ENCODE peak calls at places on chromosomes 5 and 9, in six cellular contexts. X is HCT116; K is ovary; Y is lower lobe of right lung; S is PC-3; Q is CD8-positive, alpha-beta T cell. Z is an unnamed sample.

GRCh38 chr5:11277323-11277722 is 516.3 kb upstream of the DAP start:
- DNase-seq in X (no peak), K (no peak), Y (no peak), S (no peak), Q (no peak), Z (no peak)

GRCh38 chr5:139488269-139488668 is 5.7 kb upstream of the STING1 start:
- DNase-seq in X (no peak), K (no peak), Y (peak), S (no peak), Q (no peak), Z (peak)

GRCh38 chr5:4511996-4512656 is 628.0 kb upstream of the ADAMTS16 start:
- DNase-seq in X (no peak), K (no peak), Y (peak), S (peak), Q (no peak), Z (no peak)

GRCh38 chr9:117929873-117930272 is 225.7 kb downstream of the TLR4 start:
- DNase-seq in X (no peak), K (no peak), Y (no peak), S (peak), Q (no peak), Z (no peak)

GRCh38 chr5:157785781-157786180 is 42.3 kb downstream of the LSM11 start:
- DNase-seq in X (no peak), K (no peak), Y (no peak), S (no peak), Q (no peak), Z (no peak)

GRCh38 chr9:121937248-121937647 is 155.9 kb downstream of the TTLL11 start:
- DNase-seq in X (no peak), K (no peak), Y (no peak), S (no peak), Q (no peak), Z (no peak)

GRCh38 chr5:159837860-159838259 is 78.4 kb upstream of the ADRA1B start:
- DNase-seq in X (no peak), K (no peak), Y (no peak), S (no peak), Q (no peak), Z (no peak)

GRCh38 chr5:173638631-173639030 is 22.2 kb upstream of the BOD1 start:
- DNase-seq in X (no peak), K (no peak), Y (no peak), S (no peak), Q (no peak), Z (no peak)

GRCh38 chr9:35619800-35620158 is 1.6 kb upstream of the CD72 start:
- DNase-seq in X (no peak), K (no peak), Y (no peak), S (no peak), Q (no peak), Z (peak)

GRCh38 chr9:97632992-97633858 is at the start of the genes NCBP1 and TSTD2:
- DNase-seq in X (peak), K (peak), Y (peak), S (peak), Q (peak), Z (peak)

GRCh38 chr5:13553896-13554295 is 390.6 kb downstream of the DNAH5 start:
- DNase-seq in X (no peak), K (no peak), Y (no peak), S (peak), Q (no peak), Z (no peak)

GRCh38 chr5:530556-530955 is 6.3 kb upstream of the SLC9A3 start:
- DNase-seq in X (no peak), K (no peak), Y (peak), S (no peak), Q (no peak), Z (peak)

GRCh38 chr5:1853531-1853930 is 29.2 kb downstream of the IRX4 start:
- DNase-seq in X (no peak), K (no peak), Y (no peak), S (no peak), Q (no peak), Z (no peak)

GRCh38 chr9:118578467-118578866 is 790.8 kb downstream of the BRINP1 start:
- DNase-seq in X (no peak), K (no peak), Y (no peak), S (peak), Q (no peak), Z (no peak)

GRCh38 chr5:107218457-107219193 is 452.1 kb downstream of the EFNA5 start:
- DNase-seq in X (no peak), K (no peak), Y (no peak), S (peak), Q (no peak), Z (no peak)

GRCh38 chr9:133818444-133818843 is 80.3 kb upstream of the SARDH start:
- DNase-seq in X (no peak), K (no peak), Y (no peak), S (no peak), Q (no peak), Z (no peak)

GRCh38 chr5:2332521-2332920 is 419.0 kb downstream of the IRX2 start:
- DNase-seq in X (no peak), K (no peak), Y (no peak), S (no peak), Q (no peak), Z (no peak)

GRCh38 chr5:172700686-172701324 is 59.7 kb downstream of the NEURL1B start:
- DNase-seq in X (no peak), K (peak), Y (no peak), S (peak), Q (no peak), Z (peak)

GRCh38 chr9:12497790-12498189 is 195.4 kb upstream of the TYRP1 start:
- DNase-seq in X (no peak), K (no peak), Y (no peak), S (no peak), Q (no peak), Z (no peak)

GRCh38 chr5:128695791-128696520 is 157.9 kb upstream of the FBN2 start:
- DNase-seq in X (no peak), K (no peak), Y (no peak), S (peak), Q (no peak), Z (no peak)

GRCh38 chr5:88459971-88460370 is 191.3 kb upstream of the TMEM161B start:
- DNase-seq in X (no peak), K (no peak), Y (no peak), S (peak), Q (no peak), Z (no peak)

GRCh38 chr5:54570923-54571322 is 53.4 kb downstream of the SNX18 start:
- DNase-seq in X (no peak), K (peak), Y (no peak), S (no peak), Q (no peak), Z (no peak)

GRCh38 chr5:174972291-174972690 is 247.9 kb downstream of the MSX2 start:
- DNase-seq in X (no peak), K (no peak), Y (no peak), S (peak), Q (no peak), Z (no peak)

GRCh38 chr9:104923289-104923688 is 4.7 kb downstream of the ABCA1 start:
- DNase-seq in X (no peak), K (no peak), Y (no peak), S (no peak), Q (no peak), Z (no peak)

GRCh38 chr5:136036991-136037705 is 8.4 kb downstream of the TGFBI start:
- DNase-seq in X (no peak), K (no peak), Y (no peak), S (peak), Q (no peak), Z (peak)

GRCh38 chr9:103942652-103943051 is 151.5 kb upstream of the SMC2 start:
- DNase-seq in X (no peak), K (no peak), Y (no peak), S (no peak), Q (no peak), Z (no peak)

GRCh38 chr9:81787747-81788632 is 98.6 kb upstream of the TLE1 start:
- DNase-seq in X (no peak), K (no peak), Y (no peak), S (peak), Q (no peak), Z (no peak)

GRCh38 chr9:117696141-117696540 is 8.1 kb upstream of the TLR4 start:
- DNase-seq in X (no peak), K (no peak), Y (no peak), S (no peak), Q (no peak), Z (peak)

GRCh38 chr9:123727332-123727731 is 202.6 kb downstream of the DENND1A start:
- DNase-seq in X (peak), K (no peak), Y (no peak), S (no peak), Q (no peak), Z (no peak)

GRCh38 chr9:125674981-125675973 is 31.7 kb downstream of the MAPKAP1 start:
- DNase-seq in X (peak), K (no peak), Y (no peak), S (peak), Q (no peak), Z (no peak)

DNA sequence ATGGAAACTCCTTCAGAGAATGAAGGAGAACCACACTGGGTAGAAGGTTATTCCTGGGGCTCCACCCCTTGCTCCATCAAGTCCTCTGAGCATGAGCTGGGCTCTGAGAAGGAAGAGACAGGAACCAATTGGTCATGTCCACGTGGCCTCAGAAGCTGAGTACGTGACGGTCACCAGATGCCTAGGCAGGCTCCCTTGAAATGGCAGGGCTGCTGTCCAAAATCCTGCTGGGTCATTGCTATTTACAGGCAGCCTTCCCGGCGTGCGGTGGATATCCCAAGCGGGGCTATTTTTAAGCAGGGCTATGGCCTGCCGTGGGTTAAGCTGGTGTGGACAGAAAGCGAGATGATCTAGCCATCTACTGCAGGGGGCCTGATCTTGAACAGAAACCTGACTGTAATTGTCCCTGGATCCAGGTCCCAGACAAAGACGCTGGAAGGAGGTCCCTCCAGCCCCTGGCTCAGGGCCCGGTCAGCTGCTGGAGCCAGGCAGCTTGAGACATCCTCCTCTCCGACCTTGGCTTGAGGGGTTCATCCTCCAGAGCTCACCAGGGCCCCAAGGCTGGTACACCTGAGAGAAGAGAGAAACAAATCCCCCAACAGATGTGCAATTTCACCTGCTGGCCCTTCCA is 558 bp upstream of the CKMT2 start:
- DNase-seq in X (no peak), K (peak), Y (no peak), S (no peak), Q (no peak), Z (no peak)
- H3K27ac ChIP-seq in X (no peak), K (peak), Y (peak), S (no peak), Q (no peak), Z (peak)

DNA sequence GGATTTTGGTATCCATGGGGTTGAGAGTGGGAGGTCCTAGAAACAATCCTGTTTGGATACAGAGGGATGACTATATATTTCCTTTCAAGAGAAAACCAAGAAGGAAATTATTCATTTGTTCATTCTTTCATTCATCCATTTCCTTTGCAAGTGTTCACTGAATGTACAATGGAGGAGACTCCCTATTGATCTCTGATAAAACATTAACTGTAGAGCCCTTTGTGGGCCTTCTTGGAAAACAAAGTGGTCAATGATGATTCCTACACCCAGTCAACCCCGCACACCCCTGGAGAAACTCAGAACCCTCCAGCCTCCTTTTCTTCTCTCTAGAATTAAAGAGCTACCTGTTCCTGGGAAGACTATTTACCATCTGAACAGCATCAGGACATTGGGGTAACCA is 247.3 kb downstream of the AUH start:
- DNase-seq in X (no peak), K (no peak), Y (no peak), S (no peak), Q (no peak), Z (no peak)
- H3K4me3 ChIP-seq in X (no peak), K (no peak), Y (no peak), S (no peak), Q (no peak), Z (no peak)

GRCh38 chr9:101718176-101718575 is 20.3 kb downstream of the GRIN3A start:
- DNase-seq in X (no peak), K (no peak), Y (no peak), S (no peak), Q (no peak), Z (no peak)
- TF ChIP-seq CTCF in X (no peak), K (no peak), Y (no peak), S (no peak), Q (no peak), Z (no peak)

DNA sequence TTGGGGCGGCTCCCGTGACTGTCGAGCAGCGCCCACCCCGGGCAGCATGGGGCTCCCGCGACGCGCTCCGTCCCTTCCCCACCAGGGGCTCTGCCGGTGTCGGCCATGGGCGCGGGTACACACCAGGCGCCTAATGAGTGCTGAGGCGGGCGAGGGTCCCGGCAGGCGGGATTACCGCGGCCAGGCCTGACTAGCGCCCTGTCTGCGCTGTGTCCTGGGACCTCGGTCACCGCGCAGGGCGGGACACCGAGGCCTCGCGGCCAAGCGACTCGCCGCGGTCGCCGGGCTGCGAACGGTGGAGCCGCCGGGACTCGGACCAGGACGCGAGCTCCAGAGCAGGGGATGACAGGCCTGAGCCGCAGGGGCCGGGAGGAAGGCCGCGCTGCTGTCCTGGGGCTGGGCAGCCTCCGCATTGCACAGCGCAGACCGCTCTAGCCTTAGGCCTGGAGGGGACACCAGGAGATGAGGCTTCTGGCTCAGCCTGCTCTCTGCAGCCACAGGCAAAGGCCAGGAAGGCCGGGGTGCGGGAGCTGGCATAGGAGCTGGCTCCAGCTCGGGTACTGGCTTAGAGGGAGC is 14.1 kb downstream of the LCN10 start:
- DNase-seq in X (no peak), K (no peak), Y (peak), S (peak), Q (no peak), Z (no peak)
- H3K27ac ChIP-seq in X (peak), K (peak), Y (peak), S (peak), Q (no peak), Z (peak)

DNA sequence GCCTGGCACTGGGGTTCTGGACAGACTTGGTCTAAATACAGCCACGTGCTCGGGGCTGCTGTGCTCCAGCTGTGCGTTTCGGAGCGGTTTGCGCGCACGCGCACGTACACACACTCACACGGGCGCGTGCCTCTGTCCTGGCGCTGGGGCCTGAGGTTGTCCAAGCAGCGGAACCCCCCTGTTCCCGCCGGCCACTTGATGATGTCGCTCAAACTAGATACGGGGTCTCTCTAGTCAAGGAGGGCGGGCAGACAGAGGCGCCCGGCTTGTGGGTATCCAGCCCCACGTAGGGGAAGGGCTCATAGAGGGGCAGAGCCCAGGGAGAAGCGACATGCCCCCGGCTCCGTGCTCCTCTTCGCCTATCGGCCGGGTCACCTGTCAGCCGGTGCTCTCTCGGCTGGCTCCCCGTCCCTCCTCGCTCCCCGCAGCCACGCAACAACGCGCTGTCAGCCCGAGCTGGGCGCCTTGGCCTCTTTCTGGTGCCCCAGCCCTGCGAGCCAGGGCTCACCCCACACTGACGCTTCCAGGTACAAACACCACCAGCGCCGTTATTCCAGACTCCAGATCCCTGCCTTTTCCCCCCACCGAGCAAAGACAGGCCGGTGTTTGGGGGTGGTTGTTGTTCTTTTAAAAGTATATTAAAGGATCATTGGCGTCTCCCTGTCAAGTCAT is 8.8 kb downstream of the NR2F1-AS1 start:
- DNase-seq in X (no peak), K (no peak), Y (no peak), S (no peak), Q (no peak), Z (no peak)
- H3K4me3 ChIP-seq in X (no peak), K (no peak), Y (no peak), S (no peak), Q (no peak), Z (no peak)